ENCODE peak calls at places on chromosomes 16 and 17, in six cellular contexts. P is CD8-positive, alpha-beta memory T cell; S is trophoblast cell; J is cardiac muscle cell; N is tibial artery; K is lung. U is an unnamed sample.

GRCh38 chr17:72658675-72659074 is 433.8 kb downstream of the SLC39A11 start:
- DNase-seq in S (no peak), N (no peak), K (no peak), J (peak; percentile 32), P (no peak), U (no peak)

GRCh38 chr17:30341703-30342102 is 7.8 kb upstream of the TMIGD1 start:
- DNase-seq in S (no peak), P (no peak), N (no peak), K (no peak), J (no peak), U (no peak)

GRCh38 chr17:65483438-65483837 is 78.0 kb downstream of the AXIN2 start:
- DNase-seq in N (no peak), P (no peak), S (peak; percentile 41), J (no peak), K (no peak), U (no peak)

GRCh38 chr17:39062846-39063680 is 88.4 kb downstream of the PLXDC1 start:
- DNase-seq in P (no peak), J (no peak), S (no peak), K (no peak), N (no peak), U (no peak)

GRCh38 chr17:3804503-3804931 is 3.5 kb upstream of the ITGAE start:
- DNase-seq in K (no peak), P (no peak), N (no peak), S (no peak), J (no peak), U (no peak)

GRCh38 chr17:42275527-42276358 is 448 bp downstream of the STAT5B start:
- DNase-seq in N (no peak), J (peak; percentile 78), S (peak; percentile 75), P (peak; percentile 37), K (no peak), U (no peak)

GRCh38 chr17:28514571-28515002 is 8.4 kb downstream of the FOXN1 start:
- DNase-seq in K (no peak), N (no peak), J (no peak), P (no peak), S (no peak), U (no peak)

GRCh38 chr17:57624390-57624789 is 120.7 kb downstream of the CCDC182 start:
- DNase-seq in P (no peak), N (peak; percentile 43), S (no peak), J (no peak), K (no peak), U (no peak)

GRCh38 chr17:62626719-62627218 is 701 bp upstream of the MRC2 start:
- DNase-seq in J (peak; percentile 63), K (peak; percentile 44), P (no peak), N (peak; percentile 85), S (peak; percentile 73), U (peak; percentile 63)

GRCh38 chr16:78775161-78775561 is 675.7 kb downstream of the WWOX start:
- DNase-seq in N (no peak), P (no peak), K (no peak), S (no peak), J (no peak), U (no peak)

GRCh38 chr16:11354733-11355574 is 9.7 kb downstream of the RMI2 start:
- DNase-seq in S (no peak), K (no peak), N (no peak), J (no peak), P (peak; percentile 54), U (no peak)

GRCh38 chr16:11835309-11835708 is 16.0 kb downstream of the RSL1D1 start:
- DNase-seq in K (no peak), J (no peak), P (no peak), S (no peak), N (peak; percentile 60), U (no peak)

GRCh38 chr17:76382803-76383644 is 1.4 kb upstream of the SPHK1 start:
- DNase-seq in N (no peak), K (peak; percentile 58), P (peak; percentile 42), J (peak; percentile 63), S (peak; percentile 83), U (peak; percentile 40)

GRCh38 chr17:66240630-66241029 is 11.4 kb upstream of the APOH start:
- DNase-seq in K (no peak), S (no peak), J (no peak), N (no peak), P (no peak), U (no peak)

GRCh38 chr16:85353839-85354622 is 241.8 kb upstream of the CIBAR2 start:
- DNase-seq in J (no peak), N (no peak), K (peak; percentile 85), S (peak; percentile 93), P (no peak), U (no peak)

GRCh38 chr17:2909164-2909852 is 113.1 kb downstream of the RAP1GAP2 start:
- DNase-seq in P (no peak), K (no peak), S (no peak), N (no peak), J (no peak), U (no peak)

GRCh38 chr16:86575754-86576557 is 2.4 kb upstream of the FOXL1 start:
- DNase-seq in P (peak; percentile 17), J (peak; percentile 96), K (no peak), S (no peak), N (peak; percentile 94), U (peak; percentile 64)

GRCh38 chr17:66138120-66138519 is 53.8 kb downstream of the CEP112 start:
- DNase-seq in P (no peak), J (no peak), S (no peak), K (no peak), N (no peak), U (no peak)

GRCh38 chr17:35052240-35052608 is 11.3 kb downstream of the RFFL start:
- DNase-seq in S (no peak), J (no peak), N (no peak), K (no peak), P (no peak), U (no peak)

GRCh38 chr17:7124923-7125322 is 10.3 kb upstream of the ASGR2 start:
- DNase-seq in K (no peak), P (no peak), S (no peak), N (no peak), J (no peak), U (no peak)
- H3K9me3 ChIP-seq in K (no peaks in the 10 kb centered on the region), P (no peaks in the 10 kb centered on the region), S (no peaks in the 10 kb centered on the region), N (no peaks in the 10 kb centered on the region), J (no peaks in the 10 kb centered on the region), U (no peaks in the 10 kb centered on the region)

DNA sequence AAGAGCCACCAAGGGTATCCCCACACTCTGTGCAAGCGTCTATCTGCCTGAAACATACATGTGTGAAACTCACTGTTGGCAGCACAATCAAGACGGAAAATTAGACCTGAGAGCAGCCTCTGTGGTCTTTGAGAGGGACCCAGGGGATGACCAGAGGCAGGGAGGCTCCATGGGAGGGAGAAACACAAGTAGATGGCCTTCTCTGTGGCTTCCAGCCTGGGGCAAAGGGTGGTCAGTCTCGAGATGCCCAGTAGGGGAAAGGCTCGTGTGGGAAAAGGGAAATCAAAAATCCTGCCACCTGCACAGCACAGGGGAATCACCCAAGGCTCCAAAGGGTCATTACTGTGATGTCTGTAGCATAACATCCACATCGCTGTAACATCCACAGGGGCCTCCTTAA is 823.3 kb downstream of the KCNJ18 start:
- DNase-seq in K (no peak), P (no peak), N (no peak), S (no peak), J (no peak), U (no peak)
- H3K9me3 ChIP-seq in K (peaks cover 21% of the 10 kb centered on the region), P (no peaks in the 10 kb centered on the region), N (no peaks in the 10 kb centered on the region), S (peaks cover 52% of the 10 kb centered on the region), J (no peaks in the 10 kb centered on the region), U (no peaks in the 10 kb centered on the region)

GRCh38 chr17:5097101-5097834 is 14.4 kb downstream of the ZNF232 start:
- DNase-seq in P (no peak), S (peak; percentile 13), J (peak; percentile 87), N (peak; percentile 71), K (no peak), U (peak; percentile 51)

GRCh38 chr17:5092139-5093010 is 14.1 kb downstream of the ZFP3 start:
- DNase-seq in N (no peak), S (peak; percentile 50), J (no peak), P (no peak), K (no peak), U (no peak)
- H3K9me3 ChIP-seq in N (peaks cover 41% of the 10 kb centered on the region), S (peaks cover 18% of the 10 kb centered on the region), J (peaks cover 3% of the 10 kb centered on the region), P (peaks cover 81% of the 10 kb centered on the region), K (peaks cover 48% of the 10 kb centered on the region), U (no peaks in the 10 kb centered on the region)

DNA sequence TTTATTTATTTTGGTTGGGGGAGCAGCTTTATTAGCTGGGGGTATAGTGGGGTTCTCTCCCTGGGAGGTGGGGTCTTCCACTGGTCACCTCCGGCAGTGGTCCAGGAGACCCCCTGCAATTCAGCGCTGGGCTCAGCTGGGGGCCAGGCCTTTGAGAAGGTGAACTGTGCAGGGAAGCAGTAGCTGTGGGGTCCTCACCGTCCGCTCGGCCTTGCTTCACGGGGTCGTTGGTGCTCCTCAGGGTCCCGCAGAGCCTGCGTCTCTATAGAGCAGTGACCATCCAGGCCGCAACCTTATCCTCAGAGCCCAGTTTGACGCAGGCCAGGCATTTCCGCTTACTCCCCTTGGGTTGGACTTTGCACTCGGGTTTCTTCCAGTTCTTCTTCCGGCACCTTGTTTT is 1954.7 kb downstream of the TP53TG3F start:
- DNase-seq in J (no peak), P (no peak), K (no peak), S (no peak), N (no peak), U (no peak)
- H3K9me3 ChIP-seq in J (peaks cover 2% of the 10 kb centered on the region), P (peaks cover 4% of the 10 kb centered on the region), K (peaks cover 8% of the 10 kb centered on the region), S (peaks cover 10% of the 10 kb centered on the region), N (no peaks in the 10 kb centered on the region), U (no peaks in the 10 kb centered on the region)

GRCh38 chr17:22496450-22496849 is 804.1 kb downstream of the KCNJ18 start:
- DNase-seq in K (no peak), P (no peak), S (no peak), N (no peak), J (no peak), U (no peak)

GRCh38 chr17:22490399-22490798 is 798.1 kb downstream of the KCNJ18 start:
- DNase-seq in N (no peak), K (no peak), P (no peak), J (no peak), S (no peak), U (no peak)

GRCh38 chr17:22492331-22492730 is 800.0 kb downstream of the KCNJ18 start:
- DNase-seq in K (no peak), J (no peak), P (no peak), S (no peak), N (no peak), U (no peak)
- H3K9me3 ChIP-seq in K (peaks cover 15% of the 10 kb centered on the region), J (peaks cover 4% of the 10 kb centered on the region), P (no peaks in the 10 kb centered on the region), S (peaks cover 41% of the 10 kb centered on the region), N (no peaks in the 10 kb centered on the region), U (no peaks in the 10 kb centered on the region)